ENCODE peak calls at places on chromosomes 13 and 19, in six cellular contexts. H, T, R, C, J and L are unnamed samples.

GRCh38 chr19:42068361-42068755 is 1.6 kb downstream of the GRIK5 start:
- DNase-seq in J (no peak), R (no peak), C (no peak), T (no peak), H (no peak), L (no peak)

GRCh38 chr19:4550479-4551050 is 8.9 kb downstream of the SEMA6B start:
- DNase-seq in C (no peak), H (no peak), T (no peak), R (no peak), J (no peak), L (no peak)

GRCh38 chr13:100436099-100436498 is 152.5 kb downstream of the GGACT start:
- DNase-seq in C (no peak), T (no peak), R (no peak), J (no peak), H (no peak), L (no peak)

GRCh38 chr19:5742051-5742450 is 21.6 kb downstream of the CATSPERD start:
- DNase-seq in J (no peak), C (no peak), T (no peak), H (no peak), R (no peak), L (no peak)

GRCh38 chr13:112343591-112343990 is 32.6 kb upstream of the SPACA7 start:
- DNase-seq in R (no peak), J (no peak), C (no peak), T (no peak), H (no peak), L (no peak)

GRCh38 chr13:75202981-75203380 is 279.0 kb downstream of the TBC1D4 start:
- DNase-seq in H (no peak), C (no peak), R (no peak), T (no peak), J (no peak), L (no peak)

GRCh38 chr13:75841905-75842304 is 205.8 kb downstream of the LMO7 start:
- DNase-seq in C (no peak), J (no peak), H (no peak), T (no peak), R (no peak), L (no peak)

GRCh38 chr19:53521373-53522202 is 16.4 kb upstream of the ZNF331 start:
- DNase-seq in R (no peak), J (no peak), C (no peak), H (no peak), T (no peak), L (no peak)

GRCh38 chr19:31567776-31568175 is 218.5 kb upstream of the TSHZ3 start:
- DNase-seq in R (no peak), T (no peak), J (no peak), H (no peak), C (no peak), L (no peak)

GRCh38 chr13:40613192-40613818 is 53.1 kb downstream of the FOXO1 start:
- DNase-seq in C (peak; percentile 25), R (no peak), H (no peak), J (no peak), T (no peak), L (no peak)

GRCh38 chr13:99895428-99895998 is 76.1 kb downstream of the ZIC5 start:
- DNase-seq in T (no peak), C (no peak), J (peak; percentile 22), R (no peak), H (no peak), L (no peak)

GRCh38 chr19:51695702-51696315 is 2.7 kb downstream of the SPACA6 start:
- DNase-seq in T (no peak), J (no peak), R (no peak), C (no peak), H (no peak), L (no peak)